ENCODE peak calls at places on chromosome 7, in ten cellular contexts. B is AG04450, S is heart right ventricle, E is hepatocyte, Z is OCI-LY7, P is left ventricle myocardium inferior, M is heart left ventricle, C is mammary epithelial cell, K is WERI-Rb-1, H is upper lobe of right lung. I is an unnamed sample.

GRCh38 chr7:133258174-133258573 is 5.3 kb downstream of the EXOC4 start:
- DNase-seq in B (no peak), S (no peak), E (no peak), Z (no peak), P (no peak), M (no peak), C (no peak), K (no peak), H (no peak), I (no peak)

GRCh38 chr7:101094791-101095375 is 9.6 kb downstream of the TRIM56 start:
- DNase-seq in B (peak), S (peak), E (peak), Z (no peak), P (no peak), M (no peak), C (no peak), K (no peak), H (no peak), I (peak)

GRCh38 chr7:26151953-26152781 is at the start of gene NFE2L3:
- DNase-seq in B (no peak), S (peak), E (peak), Z (peak), P (peak), M (peak), C (peak), K (peak), H (peak), I (peak)

GRCh38 chr7:1027285-1028043 is 16.9 kb upstream of the GPR146 start:
- DNase-seq in B (peak), S (no peak), E (peak), Z (peak), P (no peak), M (no peak), C (no peak), K (peak), H (peak), I (peak)

GRCh38 chr7:17620588-17620987 is 319.7 kb downstream of the SNX13 start:
- DNase-seq in B (no peak), S (no peak), E (no peak), Z (no peak), P (no peak), M (no peak), C (no peak), K (no peak), H (no peak), I (no peak)

GRCh38 chr7:22884911-22885823 is 62.5 kb upstream of the TOMM7 start:
- DNase-seq in B (no peak), S (no peak), E (no peak), Z (no peak), P (no peak), M (no peak), C (no peak), K (no peak), H (no peak), I (no peak)

GRCh38 chr7:12066561-12066960 is 144.5 kb upstream of the TMEM106B start:
- DNase-seq in B (no peak), S (no peak), E (peak), Z (no peak), P (no peak), M (no peak), C (peak), K (no peak), H (no peak), I (no peak)

GRCh38 chr7:96004598-96004997 is 232.2 kb downstream of the DYNC1I1 start:
- DNase-seq in B (no peak), S (no peak), E (peak), Z (no peak), P (no peak), M (no peak), C (no peak), K (no peak), H (no peak), I (peak)

GRCh38 chr7:73847941-73848723 is 5.8 kb upstream of the METTL27 start:
- DNase-seq in B (no peak), S (no peak), E (no peak), Z (no peak), P (no peak), M (no peak), C (no peak), K (no peak), H (no peak), I (no peak)

GRCh38 chr7:134446446-134446845 is 12.5 kb downstream of the AKR1B1 start:
- DNase-seq in B (no peak), S (no peak), E (no peak), Z (no peak), P (no peak), M (no peak), C (no peak), K (no peak), H (no peak), I (no peak)

GRCh38 chr7:122425731-122426130 is 121.2 kb upstream of the FEZF1 start:
- DNase-seq in B (no peak), S (no peak), E (no peak), Z (no peak), P (no peak), M (no peak), C (no peak), K (no peak), H (no peak), I (no peak)

GRCh38 chr7:110861163-110861562 is 229.8 kb upstream of the LRRN3 start:
- DNase-seq in B (no peak), S (no peak), E (no peak), Z (no peak), P (no peak), M (no peak), C (no peak), K (no peak), H (no peak), I (no peak)

GRCh38 chr7:27172388-27172774 is 1.7 kb downstream of the HOXA10 start:
- DNase-seq in B (no peak), S (no peak), E (no peak), Z (no peak), P (peak), M (no peak), C (no peak), K (no peak), H (peak), I (no peak)

GRCh38 chr7:27169658-27170493 is 4.2 kb downstream of the HOXA10 start:
- DNase-seq in B (no peak), S (no peak), E (peak), Z (no peak), P (peak), M (peak), C (no peak), K (no peak), H (peak), I (no peak)

GRCh38 chr7:27170936-27171635 is 3.0 kb downstream of the HOXA10 start:
- DNase-seq in B (no peak), S (no peak), E (no peak), Z (no peak), P (no peak), M (no peak), C (no peak), K (no peak), H (peak), I (no peak)

GRCh38 chr7:27171636-27172387 is 2.3 kb downstream of the HOXA10 start:
- DNase-seq in B (no peak), S (no peak), E (no peak), Z (no peak), P (peak), M (no peak), C (peak), K (no peak), H (peak), I (no peak)

GRCh38 chr7:27170494-27170811 is 3.7 kb downstream of the HOXA10 start:
- DNase-seq in B (no peak), S (no peak), E (no peak), Z (no peak), P (no peak), M (no peak), C (no peak), K (no peak), H (no peak), I (no peak)
- H3K4me3 ChIP-seq in B (no peak), S (no peak), E (peak), Z (no peak), P (no peak), M (no peak), C (no peak), K (no peak), H (no peak), I (no peak)

GRCh38 chr7:85851571-85852193 is 664.8 kb upstream of the SEMA3D start:
- DNase-seq in B (peak), S (no peak), E (peak), Z (peak), P (no peak), M (no peak), C (peak), K (no peak), H (no peak), I (peak)
- TF ChIP-seq CTCF in B (peak), S (peak), E (peak), Z (peak), P (peak), M (peak), C (peak), K (no peak), H (peak), I (peak)

DNA sequence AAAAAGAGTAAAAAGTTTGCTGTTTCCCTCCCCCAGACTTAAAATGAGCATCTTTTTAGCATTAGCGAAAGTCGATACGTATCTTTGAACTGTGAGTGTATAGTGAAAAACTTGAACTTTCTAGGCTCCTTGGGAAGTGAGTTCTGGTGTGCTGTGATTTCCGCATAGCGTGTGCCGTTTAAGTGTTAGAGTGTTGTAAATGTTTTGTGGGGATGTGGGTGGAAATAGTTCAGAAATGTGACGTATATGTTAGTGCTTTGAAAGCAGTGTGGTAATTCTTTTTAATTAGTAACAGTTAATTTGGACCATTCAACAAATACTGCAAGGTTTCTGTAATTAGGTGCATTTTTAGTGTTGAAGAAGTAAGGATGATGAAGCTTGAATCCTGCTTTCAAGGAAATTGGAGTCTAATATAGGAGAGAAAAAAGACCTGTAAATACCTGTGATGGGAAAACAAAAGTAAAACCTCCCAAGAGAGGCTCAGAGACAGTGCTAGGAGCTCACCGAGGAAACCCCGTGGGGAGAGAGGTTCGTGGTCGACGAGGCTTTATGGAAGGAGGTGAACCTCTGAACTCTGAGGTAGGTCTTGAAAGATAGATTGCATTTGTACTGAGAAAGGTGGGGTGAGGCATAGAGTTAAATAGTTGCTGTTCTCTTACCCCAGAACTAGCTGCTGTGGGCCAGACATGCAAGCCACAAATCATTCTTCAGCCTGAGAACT is 40.8 kb downstream of the RBM33 start:
- DNase-seq in B (no peak), S (no peak), E (no peak), Z (no peak), P (no peak), M (no peak), C (no peak), K (no peak), H (no peak), I (no peak)
- H3K4me3 ChIP-seq in B (no peak), S (no peak), E (no peak), Z (no peak), P (no peak), M (no peak), C (no peak), K (no peak), H (no peak), I (no peak)

GRCh38 chr7:42886129-42886528 is 25.7 kb downstream of the C7orf25 start:
- DNase-seq in B (no peak), S (no peak), E (no peak), Z (peak), P (no peak), M (no peak), C (peak), K (no peak), H (no peak), I (peak)
- TF ChIP-seq CTCF in B (peak), S (peak), E (peak), Z (peak), P (peak), M (peak), C (peak), K (no peak), H (peak), I (peak)

DNA sequence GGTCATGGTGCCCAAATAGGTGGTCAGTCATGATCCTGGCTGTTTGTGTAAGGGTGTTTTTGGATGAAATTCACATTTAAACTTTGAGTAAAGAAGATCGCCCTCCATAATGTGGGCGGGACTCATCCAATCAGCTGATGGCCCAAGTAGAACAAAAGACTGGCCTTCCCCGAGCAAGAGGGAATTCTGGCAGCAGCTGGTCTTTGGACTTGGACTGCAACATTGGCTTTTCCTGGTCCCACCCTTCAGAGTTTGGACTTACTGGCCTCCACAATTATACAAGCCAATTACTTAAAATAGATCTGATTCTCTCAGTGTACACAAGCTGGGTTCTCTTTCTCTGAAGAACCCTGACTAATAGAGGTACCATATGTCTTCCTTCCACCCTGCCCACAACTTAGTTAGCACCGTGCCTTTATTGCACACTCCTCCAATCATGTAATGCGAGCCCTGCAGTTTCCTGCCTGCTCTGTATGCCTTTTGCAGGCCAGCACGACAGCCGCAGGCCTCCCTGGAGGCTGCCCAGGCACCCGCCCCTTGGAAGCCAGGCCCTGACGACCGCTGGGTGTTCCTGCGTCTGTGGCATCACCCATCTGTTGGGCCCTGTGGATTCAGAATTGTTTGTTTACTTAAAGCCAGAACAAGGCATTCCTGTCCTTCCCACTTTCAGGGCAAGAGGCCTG is 1.2 kb upstream of the INMT start:
- DNase-seq in B (peak), S (peak), E (peak), Z (no peak), P (peak), M (peak), C (no peak), K (no peak), H (peak), I (peak)
- H3K4me3 ChIP-seq in B (no peak), S (peak), E (no peak), Z (no peak), P (peak), M (peak), C (no peak), K (no peak), H (no peak), I (no peak)

DNA sequence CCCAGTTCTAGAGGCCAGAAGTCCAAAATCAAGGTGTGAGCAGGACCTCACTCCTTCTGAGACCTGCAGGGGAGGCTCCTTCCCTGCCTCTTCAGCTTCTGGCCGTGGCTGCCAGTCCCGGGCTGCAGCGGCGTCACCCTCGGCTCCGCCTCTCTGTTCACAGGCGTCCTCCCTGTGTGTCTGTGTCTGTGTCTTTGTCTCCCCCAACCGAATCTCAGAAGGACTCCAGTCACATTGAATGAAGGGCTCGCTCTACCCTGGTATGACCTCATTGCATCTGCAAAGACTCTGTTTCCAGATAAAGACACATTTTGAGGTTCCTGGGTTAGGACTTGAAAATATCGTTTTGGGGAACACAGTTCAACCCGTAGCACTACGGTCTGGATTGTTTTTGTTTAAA is 33.1 kb upstream of the GALNT11 start:
- DNase-seq in B (no peak), S (peak), E (peak), Z (peak), P (peak), M (peak), C (peak), K (peak), H (peak), I (peak)
- TF ChIP-seq CTCF in B (no peak), S (peak), E (peak), Z (peak), P (peak), M (no peak), C (peak), K (peak), H (peak), I (no peak)

GRCh38 chr7:7177044-7177517 is 5.3 kb upstream of the C1GALT1 start:
- DNase-seq in B (no peak), S (no peak), E (peak), Z (no peak), P (no peak), M (no peak), C (peak), K (no peak), H (no peak), I (peak)
- H3K4me3 ChIP-seq in B (no peak), S (no peak), E (no peak), Z (no peak), P (no peak), M (no peak), C (no peak), K (no peak), H (no peak), I (no peak)

DNA sequence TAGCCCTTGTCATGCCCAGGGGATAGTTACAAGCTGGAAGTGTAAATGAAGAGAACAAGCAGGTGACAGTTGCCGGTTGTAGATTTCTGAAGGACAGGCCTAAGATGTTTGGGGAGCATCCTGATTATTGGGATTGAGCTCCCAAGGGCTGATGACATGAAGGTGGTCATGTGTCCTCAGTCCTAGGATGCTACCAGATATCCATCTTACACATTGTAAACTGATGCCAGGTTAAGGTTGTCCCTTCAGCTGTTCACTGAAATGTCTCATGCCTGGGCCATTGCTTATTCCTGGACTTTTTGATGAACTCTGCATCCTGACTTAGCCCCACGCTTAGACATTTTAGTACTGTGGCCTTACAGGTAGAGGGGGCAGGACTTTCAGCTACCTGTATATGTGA is 1.3 kb downstream of the ZMIZ2 start:
- DNase-seq in B (no peak), S (no peak), E (no peak), Z (no peak), P (no peak), M (no peak), C (no peak), K (no peak), H (no peak), I (no peak)
- TF ChIP-seq CTCF in B (no peak), S (no peak), E (no peak), Z (no peak), P (no peak), M (no peak), C (no peak), K (no peak), H (no peak), I (no peak)

DNA sequence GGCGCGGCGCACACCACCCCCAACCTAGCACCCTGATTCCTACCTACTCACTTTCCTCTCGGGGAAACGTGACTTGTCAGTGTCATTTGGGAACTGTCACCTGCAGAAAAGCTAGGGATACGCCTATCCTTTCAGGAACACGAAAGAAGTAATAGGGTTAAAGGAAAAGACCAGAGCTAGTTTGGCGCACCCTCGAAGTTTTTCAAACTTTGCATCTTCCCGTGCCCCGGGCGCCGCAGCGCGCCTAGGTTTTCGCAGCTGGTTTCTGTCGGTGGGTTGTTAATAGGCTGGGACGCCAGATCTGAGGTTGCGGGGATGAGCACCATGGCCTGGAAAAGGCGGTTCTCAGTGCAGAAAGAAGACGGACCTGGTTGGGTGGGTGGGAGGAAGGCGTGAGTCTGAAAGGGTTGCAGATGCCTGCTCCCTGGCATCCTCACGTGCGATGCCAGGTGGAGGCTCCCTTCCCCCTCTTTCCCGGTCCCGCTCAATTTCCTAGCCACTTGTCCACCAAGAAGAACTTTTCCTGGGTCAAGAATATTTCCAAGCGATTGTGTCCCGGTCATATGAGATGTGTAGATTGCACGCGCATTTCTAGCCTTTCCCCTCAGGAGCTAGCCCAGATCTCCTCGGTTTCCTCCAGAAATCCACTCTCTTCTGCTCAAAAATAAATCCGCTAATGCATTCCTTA is 618 bp upstream of the MEOX2 start:
- DNase-seq in B (no peak), S (peak), E (peak), Z (no peak), P (peak), M (peak), C (no peak), K (no peak), H (no peak), I (no peak)
- H3K4me3 ChIP-seq in B (peak), S (peak), E (peak), Z (no peak), P (peak), M (peak), C (no peak), K (peak), H (peak), I (peak)

I was measured in fibroblast of the aortic adventitia.